ENCODE peak calls at places on chromosomes 16 and 17, in six cellular contexts. B, Y, T, L, V and C are unnamed samples.

GRCh38 chr17:731943-732787 is at the start of gene TLCD3A:
- DNase-seq in B (no peak), Y (no peak), T (peak; percentile 77), L (no peak), V (peak; percentile 35), C (no peak)

GRCh38 chr17:76873856-76874255 is 5.7 kb downstream of the MGAT5B start:
- DNase-seq in B (no peak), Y (no peak), T (no peak), L (no peak), V (no peak), C (no peak)

GRCh38 chr17:48259710-48260291 is 152.2 kb downstream of the SNX11 start:
- DNase-seq in B (no peak), Y (no peak), T (peak; percentile 54), L (no peak), V (peak; percentile 15), C (no peak)

GRCh38 chr17:63653018-63653417 is 30.8 kb downstream of the MAP3K3 start:
- DNase-seq in B (no peak), Y (no peak), T (peak; percentile 8), L (no peak), V (no peak), C (no peak)

GRCh38 chr16:2702438-2702825 is 17.6 kb downstream of the PRSS27 start:
- DNase-seq in B (no peak), Y (no peak), T (no peak), L (no peak), V (no peak), C (no peak)

GRCh38 chr16:26396511-26397235 is 670.1 kb upstream of the C16orf82 start:
- DNase-seq in B (no peak), Y (no peak), T (no peak), L (no peak), V (no peak), C (no peak)

GRCh38 chr17:1929896-1930750 is 95.0 kb downstream of the RTN4RL1 start:
- DNase-seq in B (no peak), Y (no peak), T (no peak), L (no peak), V (no peak), C (no peak)

GRCh38 chr17:7060165-7060890 is 16.4 kb upstream of the SLC16A11 start:
- DNase-seq in B (no peak), Y (no peak), T (peak; percentile 62), L (no peak), V (no peak), C (peak; percentile 92)

GRCh38 chr17:7673239-7673638 is 14.1 kb downstream of the TP53 start:
- DNase-seq in B (no peak), Y (no peak), T (peak; percentile 17), L (peak; percentile 1), V (peak; percentile 70), C (no peak)

GRCh38 chr16:80938035-80938927 is 68.4 kb downstream of the CMC2 start:
- DNase-seq in B (peak; percentile 70), Y (peak; percentile 99), T (peak; percentile 99), L (no peak), V (peak; percentile 72), C (peak; percentile 77)